ENCODE peak calls at places on chromosomes 13 and 19, in eight cellular contexts. One of them, this sample, is unnamed.

GRCh38 chr13:80586356-80586755 is 245.4 kb upstream of the SPRY2 start:
- DNase-seq in NCI-H1436: no peak
- DNase-seq in NCI-H1092: no peak
- DNase-seq in HCEC 1CT: peak
- DNase-seq in CD8-positive, alpha-beta memory T cell: no peak
- DNase-seq in NCI-H748 treated with DMSO at 0.1 percent for 48 hours: no peak
- DNase-seq in left lobe of liver: no peak
- DNase-seq in NCI-H446 treated with DMSO at 0.1 percent for 48 hours: no peak
- DNase-seq in this sample: no peak

GRCh38 chr19:32676186-32676894 is 692 bp downstream of the RGS9BP start:
- DNase-seq in NCI-H748 treated with DMSO at 0.1 percent for 48 hours: peak
- DNase-seq in HCEC 1CT: no peak
- DNase-seq in NCI-H1092: no peak
- DNase-seq in NCI-H446 treated with DMSO at 0.1 percent for 48 hours: no peak
- DNase-seq in left lobe of liver: no peak
- DNase-seq in NCI-H1436: no peak
- DNase-seq in CD8-positive, alpha-beta memory T cell: peak
- DNase-seq in this sample: no peak

GRCh38 chr19:49117677-49118564 is 1.0 kb downstream of the C19orf73 start:
- DNase-seq in left lobe of liver: no peak
- DNase-seq in NCI-H1092: no peak
- DNase-seq in NCI-H1436: no peak
- DNase-seq in NCI-H446 treated with DMSO at 0.1 percent for 48 hours: no peak
- DNase-seq in HCEC 1CT: no peak
- DNase-seq in NCI-H748 treated with DMSO at 0.1 percent for 48 hours: no peak
- DNase-seq in CD8-positive, alpha-beta memory T cell: no peak
- DNase-seq in this sample: no peak

GRCh38 chr19:3250675-3251074 is 26.2 kb downstream of the CELF5 start:
- DNase-seq in HCEC 1CT: no peak
- DNase-seq in NCI-H748 treated with DMSO at 0.1 percent for 48 hours: no peak
- DNase-seq in NCI-H446 treated with DMSO at 0.1 percent for 48 hours: no peak
- DNase-seq in NCI-H1092: no peak
- DNase-seq in CD8-positive, alpha-beta memory T cell: peak
- DNase-seq in left lobe of liver: no peak
- DNase-seq in NCI-H1436: no peak
- DNase-seq in this sample: peak

GRCh38 chr13:35818577-35819165 is 312.5 kb downstream of the DCLK1 start:
- DNase-seq in left lobe of liver: no peak
- DNase-seq in NCI-H1092: no peak
- DNase-seq in NCI-H1436: peak
- DNase-seq in CD8-positive, alpha-beta memory T cell: no peak
- DNase-seq in HCEC 1CT: peak
- DNase-seq in NCI-H446 treated with DMSO at 0.1 percent for 48 hours: peak
- DNase-seq in NCI-H748 treated with DMSO at 0.1 percent for 48 hours: peak
- DNase-seq in this sample: no peak

GRCh38 chr19:44303976-44304568 is 753 bp downstream of the ZNF235 start:
- DNase-seq in NCI-H1436: no peak
- DNase-seq in left lobe of liver: no peak
- DNase-seq in HCEC 1CT: peak
- DNase-seq in CD8-positive, alpha-beta memory T cell: no peak
- DNase-seq in NCI-H748 treated with DMSO at 0.1 percent for 48 hours: peak
- DNase-seq in NCI-H1092: no peak
- DNase-seq in NCI-H446 treated with DMSO at 0.1 percent for 48 hours: no peak
- DNase-seq in this sample: no peak

GRCh38 chr19:41194157-41194552 is 1.1 kb downstream of the CYP2S1 start:
- DNase-seq in NCI-H1436: no peak
- DNase-seq in left lobe of liver: no peak
- DNase-seq in NCI-H1092: no peak
- DNase-seq in NCI-H446 treated with DMSO at 0.1 percent for 48 hours: no peak
- DNase-seq in NCI-H748 treated with DMSO at 0.1 percent for 48 hours: no peak
- DNase-seq in HCEC 1CT: no peak
- DNase-seq in CD8-positive, alpha-beta memory T cell: no peak
- DNase-seq in this sample: no peak

GRCh38 chr19:8366961-8367326 is 3.0 kb downstream of the ANGPTL4 start:
- DNase-seq in HCEC 1CT: peak
- DNase-seq in CD8-positive, alpha-beta memory T cell: no peak
- DNase-seq in NCI-H748 treated with DMSO at 0.1 percent for 48 hours: no peak
- DNase-seq in NCI-H1092: no peak
- DNase-seq in NCI-H446 treated with DMSO at 0.1 percent for 48 hours: no peak
- DNase-seq in left lobe of liver: no peak
- DNase-seq in NCI-H1436: no peak
- DNase-seq in this sample: no peak

GRCh38 chr19:12668937-12669271 is 2.3 kb downstream of the WDR83 start:
- DNase-seq in NCI-H1092: no peak
- DNase-seq in CD8-positive, alpha-beta memory T cell: peak
- DNase-seq in HCEC 1CT: peak
- DNase-seq in NCI-H748 treated with DMSO at 0.1 percent for 48 hours: no peak
- DNase-seq in left lobe of liver: no peak
- DNase-seq in NCI-H446 treated with DMSO at 0.1 percent for 48 hours: no peak
- DNase-seq in NCI-H1436: no peak
- DNase-seq in this sample: peak

GRCh38 chr19:39553082-39553652 is 13.2 kb upstream of the EID2 start:
- DNase-seq in NCI-H1092: no peak
- DNase-seq in NCI-H446 treated with DMSO at 0.1 percent for 48 hours: no peak
- DNase-seq in NCI-H748 treated with DMSO at 0.1 percent for 48 hours: no peak
- DNase-seq in CD8-positive, alpha-beta memory T cell: no peak
- DNase-seq in left lobe of liver: no peak
- DNase-seq in NCI-H1436: no peak
- DNase-seq in HCEC 1CT: no peak
- DNase-seq in this sample: no peak

GRCh38 chr19:19566306-19566705 is 28.2 kb downstream of the CILP2 start:
- DNase-seq in NCI-H748 treated with DMSO at 0.1 percent for 48 hours: no peak
- DNase-seq in HCEC 1CT: peak
- DNase-seq in NCI-H1092: no peak
- DNase-seq in CD8-positive, alpha-beta memory T cell: no peak
- DNase-seq in left lobe of liver: no peak
- DNase-seq in NCI-H1436: no peak
- DNase-seq in NCI-H446 treated with DMSO at 0.1 percent for 48 hours: no peak
- DNase-seq in this sample: no peak

GRCh38 chr13:48950507-48950886 is 25.2 kb upstream of the FNDC3A start:
- DNase-seq in CD8-positive, alpha-beta memory T cell: no peak
- DNase-seq in left lobe of liver: no peak
- DNase-seq in NCI-H748 treated with DMSO at 0.1 percent for 48 hours: no peak
- DNase-seq in NCI-H1092: no peak
- DNase-seq in NCI-H1436: no peak
- DNase-seq in NCI-H446 treated with DMSO at 0.1 percent for 48 hours: no peak
- DNase-seq in HCEC 1CT: no peak
- DNase-seq in this sample: no peak

GRCh38 chr19:5718032-5718578 is 1.8 kb downstream of the LONP1 start:
- DNase-seq in NCI-H1092: no peak
- DNase-seq in NCI-H748 treated with DMSO at 0.1 percent for 48 hours: no peak
- DNase-seq in HCEC 1CT: no peak
- DNase-seq in NCI-H446 treated with DMSO at 0.1 percent for 48 hours: no peak
- DNase-seq in left lobe of liver: no peak
- DNase-seq in CD8-positive, alpha-beta memory T cell: no peak
- DNase-seq in NCI-H1436: no peak
- DNase-seq in this sample: no peak

GRCh38 chr19:7751157-7751783 is 3.9 kb upstream of the CD209 start:
- DNase-seq in left lobe of liver: no peak
- DNase-seq in NCI-H748 treated with DMSO at 0.1 percent for 48 hours: no peak
- DNase-seq in CD8-positive, alpha-beta memory T cell: no peak
- DNase-seq in NCI-H1092: no peak
- DNase-seq in HCEC 1CT: no peak
- DNase-seq in NCI-H1436: no peak
- DNase-seq in NCI-H446 treated with DMSO at 0.1 percent for 48 hours: no peak
- DNase-seq in this sample: no peak

GRCh38 chr13:76048675-76049396 is 412.7 kb downstream of the LMO7 start:
- DNase-seq in NCI-H1092: peak
- DNase-seq in left lobe of liver: no peak
- DNase-seq in NCI-H446 treated with DMSO at 0.1 percent for 48 hours: no peak
- DNase-seq in CD8-positive, alpha-beta memory T cell: no peak
- DNase-seq in NCI-H1436: no peak
- DNase-seq in HCEC 1CT: no peak
- DNase-seq in NCI-H748 treated with DMSO at 0.1 percent for 48 hours: peak
- DNase-seq in this sample: no peak

GRCh38 chr13:79447741-79448140 is 33.2 kb upstream of the NDFIP2 start:
- DNase-seq in CD8-positive, alpha-beta memory T cell: no peak
- DNase-seq in NCI-H1436: no peak
- DNase-seq in left lobe of liver: no peak
- DNase-seq in NCI-H1092: no peak
- DNase-seq in HCEC 1CT: no peak
- DNase-seq in NCI-H446 treated with DMSO at 0.1 percent for 48 hours: no peak
- DNase-seq in NCI-H748 treated with DMSO at 0.1 percent for 48 hours: no peak
- DNase-seq in this sample: no peak

GRCh38 chr19:48511800-48512503 is at the start of gene LMTK3:
- DNase-seq in left lobe of liver: no peak
- DNase-seq in HCEC 1CT: no peak
- DNase-seq in NCI-H446 treated with DMSO at 0.1 percent for 48 hours: peak
- DNase-seq in NCI-H1436: peak
- DNase-seq in NCI-H748 treated with DMSO at 0.1 percent for 48 hours: peak
- DNase-seq in NCI-H1092: no peak
- DNase-seq in CD8-positive, alpha-beta memory T cell: peak
- DNase-seq in this sample: peak

This sample was measured in activated gamma-delta T cell treated with Interleukin-2 at 50 U/mL for 16 hours.